ENCODE peak calls at places on chromosomes 7 and 10, in seven cellular contexts. C is IMR-90, Z is prostate gland, F is uterus, U is GM12878, B is heart left ventricle, G is transverse colon. W is an unnamed sample.

GRCh38 chr10:100660945-100661344 is 84.4 kb upstream of the PAX2 start:
- DNase-seq in C (no peak), Z (no peak), F (no peak), U (no peak), B (no peak), G (no peak), W (no peak)

GRCh38 chr7:142352543-142352942 is 94.7 kb upstream of the PRSS58 start:
- DNase-seq in C (peak), Z (no peak), F (no peak), U (no peak), B (no peak), G (no peak), W (no peak)

GRCh38 chr7:28686418-28686800 is 271.7 kb downstream of the TRIL start:
- DNase-seq in C (peak), Z (no peak), F (peak), U (no peak), B (peak), G (peak), W (no peak)

GRCh38 chr7:33395340-33395739 is 266.0 kb downstream of the BBS9 start:
- DNase-seq in C (peak), Z (no peak), F (no peak), U (no peak), B (no peak), G (no peak), W (no peak)

GRCh38 chr7:16905300-16906044 is 23.7 kb upstream of the AGR3 start:
- DNase-seq in C (peak), Z (no peak), F (no peak), U (no peak), B (no peak), G (no peak), W (no peak)

GRCh38 chr7:141071260-141071854 is 2.5 kb upstream of the TMEM178B start:
- DNase-seq in C (no peak), Z (peak), F (peak), U (no peak), B (peak), G (peak), W (no peak)

GRCh38 chr10:26637521-26638275 is 59.8 kb upstream of the PDSS1 start:
- DNase-seq in C (no peak), Z (no peak), F (no peak), U (no peak), B (no peak), G (no peak), W (no peak)

GRCh38 chr7:70776627-70777101 is 355.3 kb upstream of the GALNT17 start:
- DNase-seq in C (peak), Z (no peak), F (peak), U (peak), B (no peak), G (no peak), W (no peak)

GRCh38 chr7:139846297-139846696 is 17.2 kb downstream of the TBXAS1 start:
- DNase-seq in C (no peak), Z (no peak), F (no peak), U (no peak), B (no peak), G (no peak), W (no peak)

GRCh38 chr7:28296571-28297483 is 115.5 kb upstream of the CREB5 start:
- DNase-seq in C (peak), Z (no peak), F (no peak), U (no peak), B (no peak), G (peak), W (no peak)

GRCh38 chr7:116180302-116180701 is 30.0 kb upstream of the TES start:
- DNase-seq in C (peak), Z (peak), F (peak), U (no peak), B (no peak), G (no peak), W (no peak)

GRCh38 chr7:1080251-1080917 is 7.5 kb upstream of the GPER1 start:
- DNase-seq in C (no peak), Z (no peak), F (no peak), U (no peak), B (no peak), G (no peak), W (no peak)

GRCh38 chr10:79221110-79222051 is 125.9 kb upstream of the PPIF start:
- DNase-seq in C (peak), Z (peak), F (peak), U (no peak), B (peak), G (peak), W (no peak)

GRCh38 chr7:128869944-128870285 is 7.3 kb downstream of the ATP6V1F start:
- DNase-seq in C (no peak), Z (no peak), F (no peak), U (no peak), B (no peak), G (no peak), W (no peak)

GRCh38 chr10:43380610-43381222 is 9.3 kb downstream of the FXYD4 start:
- DNase-seq in C (peak), Z (no peak), F (no peak), U (no peak), B (no peak), G (no peak), W (no peak)
- TF ChIP-seq CTCF in C (no peak), Z (no peak), F (no peak), U (peak), B (no peak), G (no peak), W (no peak)

DNA sequence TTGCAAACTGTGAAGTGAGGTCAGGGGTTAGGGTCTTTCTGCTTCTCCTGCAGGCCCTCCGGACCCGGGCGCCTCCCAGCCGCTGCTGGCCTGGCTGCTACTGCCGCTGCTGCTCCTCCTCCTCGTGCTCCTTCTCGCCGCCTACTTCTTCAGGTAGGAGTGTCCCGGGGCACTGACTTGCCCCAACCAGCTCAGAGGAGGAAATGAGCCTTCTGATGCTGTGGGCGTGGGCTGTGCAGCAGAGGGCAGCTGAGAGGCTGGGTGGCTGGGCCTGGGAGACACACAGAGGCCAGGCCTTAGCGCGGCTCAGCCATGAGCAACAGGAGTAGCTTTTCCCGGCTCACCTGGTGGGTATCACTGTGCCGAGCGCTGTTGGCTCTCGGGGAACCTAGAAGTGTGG is 78.9 kb downstream of the MKI67 start:
- DNase-seq in C (no peak), Z (peak), F (no peak), U (peak), B (peak), G (peak), W (peak)
- TF ChIP-seq POLR2A in C (no peak), Z (peak), F (peak), U (peak), B (no peak), G (peak), W (no peak)

DNA sequence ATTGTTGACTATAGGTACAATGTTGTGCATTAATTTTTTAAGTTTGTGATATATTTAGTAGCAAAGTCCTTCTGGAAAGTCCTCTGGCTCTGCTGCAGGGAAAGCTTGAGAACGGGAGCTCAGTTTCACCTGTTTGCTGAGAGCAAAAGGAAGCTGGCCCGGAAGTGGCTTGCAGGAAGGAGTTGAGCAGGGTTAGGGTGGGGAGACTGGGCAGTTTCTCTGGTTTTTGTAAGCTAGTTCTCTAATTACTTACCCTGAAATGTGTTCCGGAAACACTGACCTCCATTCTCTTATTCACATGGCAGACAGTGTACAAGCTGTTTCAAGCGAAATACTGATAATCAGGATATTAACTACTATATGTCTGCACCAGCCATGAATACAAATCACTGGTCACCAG is 22.3 kb downstream of the MAP3K8 start:
- DNase-seq in C (no peak), Z (no peak), F (no peak), U (peak), B (no peak), G (peak), W (no peak)
- H3K4me3 ChIP-seq in C (no peak), Z (no peak), F (no peak), U (no peak), B (no peak), G (no peak), W (no peak)

DNA sequence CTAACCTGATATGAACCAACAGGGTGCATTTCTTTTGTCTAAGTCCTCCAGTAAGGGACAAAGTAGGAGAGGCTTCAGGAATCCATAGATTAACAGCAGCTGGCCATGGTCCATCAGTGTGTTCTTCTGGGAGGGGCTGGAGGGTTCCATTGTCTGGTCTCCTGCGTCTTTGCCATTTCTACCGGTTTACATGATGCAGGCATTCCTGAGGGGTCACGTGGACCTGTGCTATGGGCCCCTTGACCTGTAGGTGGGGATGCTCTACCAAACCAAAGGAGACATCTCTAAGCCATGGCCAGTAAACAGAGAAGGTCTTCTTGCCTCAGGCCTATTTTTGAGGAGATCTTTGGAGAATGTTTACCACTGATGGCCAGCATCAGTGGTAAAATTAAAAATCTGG is 28.7 kb upstream of the HABP2 start:
- DNase-seq in C (no peak), Z (no peak), F (no peak), U (no peak), B (no peak), G (no peak), W (peak)
- TF ChIP-seq CTCF in C (no peak), Z (no peak), F (no peak), U (no peak), B (no peak), G (no peak), W (no peak)

DNA sequence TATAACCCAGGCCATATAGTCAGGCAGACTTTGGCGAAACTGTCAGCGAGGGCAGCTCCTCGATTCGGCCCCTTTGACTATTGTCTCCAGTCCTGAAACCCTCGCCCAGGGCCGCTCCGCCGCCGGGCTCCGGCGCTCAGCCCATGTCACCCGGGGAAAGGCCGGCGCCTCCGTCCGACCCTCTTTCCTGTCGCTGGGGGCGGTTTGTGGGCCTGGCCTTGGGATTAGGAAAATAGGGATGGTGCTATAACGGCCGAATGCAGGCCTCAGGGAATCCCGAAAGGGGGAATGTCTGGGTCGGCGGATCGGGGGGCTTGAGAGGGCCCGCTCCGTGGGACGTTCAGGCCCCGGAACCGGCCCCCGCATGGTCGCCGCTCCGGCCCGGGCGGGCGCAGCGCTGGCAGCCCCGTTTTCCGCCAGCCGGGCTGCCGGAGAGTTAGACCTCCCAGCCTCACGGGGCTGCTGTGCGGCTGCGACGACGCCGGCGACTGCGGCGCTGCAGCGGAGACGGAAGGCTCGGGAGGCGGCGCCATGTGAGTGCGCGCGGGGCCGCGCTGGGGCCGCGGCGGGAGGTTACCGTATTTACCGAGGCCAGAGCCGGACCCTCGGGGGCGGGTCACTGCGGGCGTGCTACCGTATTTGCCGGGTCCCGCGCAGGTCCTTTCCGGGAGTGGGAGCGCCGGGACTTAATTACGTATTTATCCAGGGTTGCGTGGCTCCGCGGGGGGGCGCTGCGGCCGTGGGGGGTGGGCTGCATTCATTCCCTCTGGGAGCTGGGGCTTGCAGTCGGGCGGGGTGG is 25.9 kb downstream of the ZNF775 start:
- DNase-seq in C (peak), Z (peak), F (peak), U (no peak), B (peak), G (peak), W (peak)
- TF ChIP-seq POLR2A in C (peak), Z (peak), F (peak), U (peak), B (no peak), G (peak), W (no peak)

GRCh38 chr10:123158682-123159081 is 4.5 kb downstream of the BUB3 start:
- DNase-seq in C (no peak), Z (no peak), F (no peak), U (no peak), B (no peak), G (no peak), W (no peak)
- H3K4me3 ChIP-seq in C (no peak), Z (no peak), F (no peak), U (peak), B (no peak), G (no peak), W (no peak)